ENCODE peak calls at places on chromosomes 1 and 21, in ten cellular contexts. One of them, this sample, is unnamed. For H3K9me3 and H3K4me1, the result is how much of the 10 kb centered on the place peaks cover.

GRCh38 chr1:147151244-147151643 is 21.0 kb downstream of the PRKAB2 start:
- DNase-seq in IMR-90: no peak
- DNase-seq in ovary: no peak
- DNase-seq in upper lobe of left lung: no peak
- DNase-seq in A549: no peak
- DNase-seq in prostate gland: no peak
- DNase-seq in right cardiac atrium: no peak
- DNase-seq in cardiac muscle cell: no peak
- DNase-seq in suprapubic skin: no peak
- DNase-seq in body of pancreas: no peak
- DNase-seq in this sample: no peak

GRCh38 chr1:236608930-236609726 is 4.8 kb upstream of the HEATR1 start:
- DNase-seq in IMR-90: peak
- DNase-seq in ovary: no peak
- DNase-seq in upper lobe of left lung: peak
- DNase-seq in A549: peak
- DNase-seq in prostate gland: no peak
- DNase-seq in right cardiac atrium: peak
- DNase-seq in cardiac muscle cell: peak
- DNase-seq in suprapubic skin: no peak
- DNase-seq in body of pancreas: peak
- DNase-seq in this sample: peak

GRCh38 chr1:223712856-223713494 is 636 bp downstream of the CAPN2 start:
- DNase-seq in IMR-90: no peak
- DNase-seq in ovary: peak
- DNase-seq in upper lobe of left lung: no peak
- DNase-seq in A549: no peak
- DNase-seq in prostate gland: no peak
- DNase-seq in right cardiac atrium: peak
- DNase-seq in cardiac muscle cell: peak
- DNase-seq in suprapubic skin: no peak
- DNase-seq in body of pancreas: no peak
- DNase-seq in this sample: peak

GRCh38 chr1:162535501-162535900 is 26.0 kb upstream of the UAP1 start:
- DNase-seq in IMR-90: peak
- DNase-seq in ovary: no peak
- DNase-seq in upper lobe of left lung: no peak
- DNase-seq in A549: no peak
- DNase-seq in prostate gland: no peak
- DNase-seq in right cardiac atrium: no peak
- DNase-seq in cardiac muscle cell: no peak
- DNase-seq in suprapubic skin: no peak
- DNase-seq in body of pancreas: no peak
- DNase-seq in this sample: no peak

GRCh38 chr1:212381509-212381908 is 33.2 kb downstream of the PACC1 start:
- DNase-seq in IMR-90: no peak
- DNase-seq in ovary: no peak
- DNase-seq in upper lobe of left lung: no peak
- DNase-seq in A549: no peak
- DNase-seq in prostate gland: no peak
- DNase-seq in right cardiac atrium: no peak
- DNase-seq in cardiac muscle cell: no peak
- DNase-seq in suprapubic skin: no peak
- DNase-seq in body of pancreas: no peak
- DNase-seq in this sample: no peak

GRCh38 chr1:95312181-95312580 is 78.2 kb downstream of the RWDD3 start:
- DNase-seq in IMR-90: no peak
- DNase-seq in ovary: no peak
- DNase-seq in upper lobe of left lung: no peak
- DNase-seq in A549: no peak
- DNase-seq in prostate gland: no peak
- DNase-seq in right cardiac atrium: no peak
- DNase-seq in cardiac muscle cell: no peak
- DNase-seq in suprapubic skin: no peak
- DNase-seq in body of pancreas: no peak
- DNase-seq in this sample: no peak

GRCh38 chr1:55375617-55376258 is 160.6 kb upstream of the USP24 start:
- DNase-seq in IMR-90: peak
- DNase-seq in ovary: peak
- DNase-seq in upper lobe of left lung: no peak
- DNase-seq in A549: peak
- DNase-seq in prostate gland: peak
- DNase-seq in right cardiac atrium: peak
- DNase-seq in cardiac muscle cell: peak
- DNase-seq in suprapubic skin: no peak
- DNase-seq in body of pancreas: peak
- DNase-seq in this sample: no peak

GRCh38 chr1:77514871-77515776 is 167.3 kb downstream of the ZZZ3 start:
- DNase-seq in IMR-90: peak
- DNase-seq in ovary: peak
- DNase-seq in upper lobe of left lung: no peak
- DNase-seq in A549: peak
- DNase-seq in prostate gland: no peak
- DNase-seq in right cardiac atrium: peak
- DNase-seq in cardiac muscle cell: peak
- DNase-seq in suprapubic skin: no peak
- DNase-seq in body of pancreas: no peak
- DNase-seq in this sample: no peak

GRCh38 chr1:239184581-239185244 is 201.7 kb upstream of the CHRM3 start:
- DNase-seq in IMR-90: no peak
- DNase-seq in ovary: no peak
- DNase-seq in upper lobe of left lung: no peak
- DNase-seq in A549: no peak
- DNase-seq in prostate gland: no peak
- DNase-seq in right cardiac atrium: no peak
- DNase-seq in cardiac muscle cell: no peak
- DNase-seq in suprapubic skin: no peak
- DNase-seq in body of pancreas: no peak
- DNase-seq in this sample: no peak

GRCh38 chr1:239189998-239190512 is 196.3 kb upstream of the CHRM3 start:
- DNase-seq in IMR-90: no peak
- DNase-seq in ovary: no peak
- DNase-seq in upper lobe of left lung: no peak
- DNase-seq in A549: no peak
- DNase-seq in prostate gland: no peak
- DNase-seq in right cardiac atrium: no peak
- DNase-seq in cardiac muscle cell: no peak
- DNase-seq in suprapubic skin: no peak
- DNase-seq in body of pancreas: no peak
- DNase-seq in this sample: no peak

GRCh38 chr1:239185245-239185619 is 201.1 kb upstream of the CHRM3 start:
- DNase-seq in IMR-90: no peak
- DNase-seq in ovary: no peak
- DNase-seq in upper lobe of left lung: no peak
- DNase-seq in A549: no peak
- DNase-seq in prostate gland: no peak
- DNase-seq in right cardiac atrium: no peak
- DNase-seq in cardiac muscle cell: no peak
- DNase-seq in suprapubic skin: no peak
- DNase-seq in body of pancreas: no peak
- DNase-seq in this sample: no peak

DNA sequence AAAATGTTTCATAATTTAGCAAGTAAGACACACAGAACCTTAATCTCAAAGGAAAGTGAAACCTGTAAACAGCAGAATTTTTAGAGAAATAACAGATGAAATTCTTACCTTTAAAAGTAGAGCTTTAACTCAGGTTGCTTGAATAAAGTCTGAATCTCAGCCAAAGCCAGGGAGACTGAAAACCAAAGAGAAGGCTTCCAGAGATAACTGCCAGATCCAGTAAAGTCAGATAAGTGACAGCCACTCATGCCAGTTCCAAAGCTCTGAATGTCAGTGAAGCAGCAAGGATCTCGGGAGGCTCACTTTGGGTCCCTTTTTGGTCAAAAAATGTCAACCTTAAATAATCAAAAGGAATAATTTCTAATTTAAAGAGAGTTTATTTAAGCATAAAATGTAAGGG is 199.9 kb upstream of the CHRM3 start:
- DNase-seq in IMR-90: no peak
- DNase-seq in ovary: no peak
- DNase-seq in upper lobe of left lung: no peak
- DNase-seq in A549: no peak
- DNase-seq in prostate gland: no peak
- DNase-seq in right cardiac atrium: no peak
- DNase-seq in cardiac muscle cell: no peak
- DNase-seq in suprapubic skin: no peak
- DNase-seq in body of pancreas: no peak
- DNase-seq in this sample: no peak
- H3K9me3 ChIP-seq in IMR-90: under half
- H3K9me3 ChIP-seq in ovary: under half
- H3K9me3 ChIP-seq in upper lobe of left lung: under half
- H3K9me3 ChIP-seq in A549: under half
- H3K9me3 ChIP-seq in prostate gland: under half
- H3K9me3 ChIP-seq in right cardiac atrium: under half
- H3K9me3 ChIP-seq in cardiac muscle cell: under half
- H3K9me3 ChIP-seq in suprapubic skin: under half
- H3K9me3 ChIP-seq in body of pancreas: under half
- H3K9me3 ChIP-seq in this sample: under half

DNA sequence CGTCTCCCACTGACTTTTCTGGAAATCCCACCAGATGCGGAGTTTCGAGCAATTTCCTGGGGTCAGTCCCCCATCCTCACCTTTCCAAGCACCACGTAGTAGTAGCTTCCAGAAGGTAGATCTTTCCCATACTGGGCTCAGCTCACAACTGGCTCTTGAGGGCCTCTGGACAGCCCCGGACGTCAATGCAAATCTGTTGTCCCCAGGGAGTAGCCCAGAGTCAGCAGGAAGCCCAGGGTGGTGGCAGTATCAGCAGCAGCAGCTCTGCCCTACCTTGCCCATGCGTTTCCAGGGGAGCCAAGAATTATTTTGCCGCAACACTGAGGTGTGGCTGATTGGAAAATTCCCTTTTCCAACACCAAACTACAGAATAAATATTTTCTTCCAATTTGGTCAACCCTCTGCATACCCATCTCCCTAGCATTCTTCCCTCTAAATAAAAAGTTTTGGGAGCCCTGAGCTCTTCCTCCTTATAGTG is 70.3 kb downstream of the CD46 start:
- DNase-seq in IMR-90: no peak
- DNase-seq in ovary: no peak
- DNase-seq in upper lobe of left lung: no peak
- DNase-seq in A549: no peak
- DNase-seq in prostate gland: no peak
- DNase-seq in right cardiac atrium: no peak
- DNase-seq in cardiac muscle cell: no peak
- DNase-seq in suprapubic skin: peak
- DNase-seq in body of pancreas: no peak
- DNase-seq in this sample: no peak
- H3K4me1 ChIP-seq in IMR-90: under half
- H3K4me1 ChIP-seq in ovary: under half
- H3K4me1 ChIP-seq in upper lobe of left lung: half or more
- H3K4me1 ChIP-seq in A549: half or more
- H3K4me1 ChIP-seq in prostate gland: under half
- H3K4me1 ChIP-seq in right cardiac atrium: under half
- H3K4me1 ChIP-seq in cardiac muscle cell: under half
- H3K4me1 ChIP-seq in suprapubic skin: half or more
- H3K4me1 ChIP-seq in body of pancreas: half or more
- H3K4me1 ChIP-seq in this sample: under half

GRCh38 chr1:125064481-125064880 is 3879.7 kb downstream of the SRGAP2C start:
- DNase-seq in IMR-90: no peak
- DNase-seq in ovary: no peak
- DNase-seq in upper lobe of left lung: no peak
- DNase-seq in A549: no peak
- DNase-seq in prostate gland: no peak
- DNase-seq in right cardiac atrium: no peak
- DNase-seq in cardiac muscle cell: no peak
- DNase-seq in suprapubic skin: peak
- DNase-seq in body of pancreas: no peak
- DNase-seq in this sample: peak

GRCh38 chr1:125065092-125065820 is 3880.5 kb downstream of the SRGAP2C start:
- DNase-seq in IMR-90: no peak
- DNase-seq in ovary: no peak
- DNase-seq in upper lobe of left lung: no peak
- DNase-seq in A549: no peak
- DNase-seq in prostate gland: no peak
- DNase-seq in right cardiac atrium: peak
- DNase-seq in cardiac muscle cell: no peak
- DNase-seq in suprapubic skin: peak
- DNase-seq in body of pancreas: no peak
- DNase-seq in this sample: no peak

GRCh38 chr1:125065821-125066180 is 3881.0 kb downstream of the SRGAP2C start:
- DNase-seq in IMR-90: no peak
- DNase-seq in ovary: no peak
- DNase-seq in upper lobe of left lung: no peak
- DNase-seq in A549: no peak
- DNase-seq in prostate gland: no peak
- DNase-seq in right cardiac atrium: no peak
- DNase-seq in cardiac muscle cell: no peak
- DNase-seq in suprapubic skin: no peak
- DNase-seq in body of pancreas: no peak
- DNase-seq in this sample: peak

GRCh38 chr1:125066385-125066784 is 3881.6 kb downstream of the SRGAP2C start:
- DNase-seq in IMR-90: no peak
- DNase-seq in ovary: no peak
- DNase-seq in upper lobe of left lung: no peak
- DNase-seq in A549: no peak
- DNase-seq in prostate gland: no peak
- DNase-seq in right cardiac atrium: no peak
- DNase-seq in cardiac muscle cell: no peak
- DNase-seq in suprapubic skin: peak
- DNase-seq in body of pancreas: no peak
- DNase-seq in this sample: no peak
- H3K9me3 ChIP-seq in IMR-90: under half
- H3K9me3 ChIP-seq in ovary: under half
- H3K9me3 ChIP-seq in upper lobe of left lung: half or more
- H3K9me3 ChIP-seq in A549: under half
- H3K9me3 ChIP-seq in prostate gland: under half
- H3K9me3 ChIP-seq in right cardiac atrium: under half
- H3K9me3 ChIP-seq in cardiac muscle cell: under half
- H3K9me3 ChIP-seq in suprapubic skin: under half
- H3K9me3 ChIP-seq in body of pancreas: under half
- H3K9me3 ChIP-seq in this sample: under half

GRCh38 chr1:206715120-206715519 is 30.4 kb downstream of the MAPKAPK2 start:
- DNase-seq in IMR-90: no peak
- DNase-seq in ovary: no peak
- DNase-seq in upper lobe of left lung: no peak
- DNase-seq in A549: no peak
- DNase-seq in prostate gland: no peak
- DNase-seq in right cardiac atrium: no peak
- DNase-seq in cardiac muscle cell: no peak
- DNase-seq in suprapubic skin: no peak
- DNase-seq in body of pancreas: no peak
- DNase-seq in this sample: no peak
- H3K4me1 ChIP-seq in IMR-90: under half
- H3K4me1 ChIP-seq in ovary: under half
- H3K4me1 ChIP-seq in upper lobe of left lung: half or more
- H3K4me1 ChIP-seq in A549: half or more
- H3K4me1 ChIP-seq in prostate gland: under half
- H3K4me1 ChIP-seq in right cardiac atrium: under half
- H3K4me1 ChIP-seq in cardiac muscle cell: half or more
- H3K4me1 ChIP-seq in suprapubic skin: under half
- H3K4me1 ChIP-seq in body of pancreas: half or more
- H3K4me1 ChIP-seq in this sample: under half

GRCh38 chr21:40531016-40531415 is 315.9 kb downstream of the DSCAM start:
- DNase-seq in IMR-90: no peak
- DNase-seq in ovary: no peak
- DNase-seq in upper lobe of left lung: no peak
- DNase-seq in A549: no peak
- DNase-seq in prostate gland: no peak
- DNase-seq in right cardiac atrium: no peak
- DNase-seq in cardiac muscle cell: no peak
- DNase-seq in suprapubic skin: no peak
- DNase-seq in body of pancreas: no peak
- DNase-seq in this sample: no peak
- H3K9me3 ChIP-seq in IMR-90: under half
- H3K9me3 ChIP-seq in ovary: under half
- H3K9me3 ChIP-seq in upper lobe of left lung: under half
- H3K9me3 ChIP-seq in A549: under half
- H3K9me3 ChIP-seq in prostate gland: under half
- H3K9me3 ChIP-seq in right cardiac atrium: under half
- H3K9me3 ChIP-seq in cardiac muscle cell: under half
- H3K9me3 ChIP-seq in suprapubic skin: under half
- H3K9me3 ChIP-seq in body of pancreas: under half
- H3K9me3 ChIP-seq in this sample: under half